ENCODE peak calls at places on chromosomes 2 and 18, in seven cellular contexts. Z is spleen, Q is K562, W is suprapubic skin, X is upper lobe of left lung, B is HepG2, J is HCT116. F is an unnamed sample.

GRCh38 chr2:24588294-24588693 is 97.2 kb downstream of the NCOA1 start:
- DNase-seq in Z (no peak), Q (no peak), W (no peak), X (no peak), B (no peak), J (no peak), F (no peak)

GRCh38 chr2:229843613-229844012 is 78.2 kb downstream of the TRIP12 start:
- DNase-seq in Z (no peak), Q (no peak), W (no peak), X (no peak), B (no peak), J (no peak), F (no peak)

GRCh38 chr2:224024270-224024669 is 14.8 kb downstream of the SERPINE2 start:
- DNase-seq in Z (no peak), Q (no peak), W (no peak), X (no peak), B (no peak), J (no peak), F (no peak)

GRCh38 chr2:109185801-109186570 is 57.0 kb downstream of the SH3RF3 start:
- DNase-seq in Z (no peak), Q (no peak), W (no peak), X (peak), B (no peak), J (no peak), F (peak)

GRCh38 chr2:173239644-173240043 is 115.0 kb upstream of the CDCA7 start:
- DNase-seq in Z (no peak), Q (no peak), W (no peak), X (no peak), B (no peak), J (no peak), F (no peak)

GRCh38 chr2:205689837-205690236 is 7.5 kb downstream of the NRP2 start:
- DNase-seq in Z (no peak), Q (no peak), W (no peak), X (peak), B (no peak), J (no peak), F (no peak)

GRCh38 chr2:82013641-82014040 is 1709.1 kb upstream of the LRRTM1 start:
- DNase-seq in Z (no peak), Q (no peak), W (no peak), X (no peak), B (no peak), J (no peak), F (no peak)

GRCh38 chr2:174595904-174596397 is 1.7 kb downstream of the WIPF1 start:
- DNase-seq in Z (no peak), Q (no peak), W (no peak), X (no peak), B (no peak), J (no peak), F (no peak)

GRCh38 chr18:74066018-74066417 is 81.6 kb downstream of the FBXO15 start:
- DNase-seq in Z (no peak), Q (no peak), W (no peak), X (no peak), B (no peak), J (no peak), F (no peak)

GRCh38 chr2:172204309-172204708 is 101.6 kb upstream of the DLX2 start:
- DNase-seq in Z (no peak), Q (no peak), W (no peak), X (no peak), B (no peak), J (no peak), F (no peak)

GRCh38 chr2:55910077-55910476 is 13.5 kb downstream of the EFEMP1 start:
- DNase-seq in Z (no peak), Q (no peak), W (no peak), X (no peak), B (no peak), J (no peak), F (no peak)

GRCh38 chr2:74979844-74980243 is 21.4 kb downstream of the POLE4 start:
- DNase-seq in Z (no peak), Q (no peak), W (no peak), X (no peak), B (no peak), J (no peak), F (no peak)

DNA sequence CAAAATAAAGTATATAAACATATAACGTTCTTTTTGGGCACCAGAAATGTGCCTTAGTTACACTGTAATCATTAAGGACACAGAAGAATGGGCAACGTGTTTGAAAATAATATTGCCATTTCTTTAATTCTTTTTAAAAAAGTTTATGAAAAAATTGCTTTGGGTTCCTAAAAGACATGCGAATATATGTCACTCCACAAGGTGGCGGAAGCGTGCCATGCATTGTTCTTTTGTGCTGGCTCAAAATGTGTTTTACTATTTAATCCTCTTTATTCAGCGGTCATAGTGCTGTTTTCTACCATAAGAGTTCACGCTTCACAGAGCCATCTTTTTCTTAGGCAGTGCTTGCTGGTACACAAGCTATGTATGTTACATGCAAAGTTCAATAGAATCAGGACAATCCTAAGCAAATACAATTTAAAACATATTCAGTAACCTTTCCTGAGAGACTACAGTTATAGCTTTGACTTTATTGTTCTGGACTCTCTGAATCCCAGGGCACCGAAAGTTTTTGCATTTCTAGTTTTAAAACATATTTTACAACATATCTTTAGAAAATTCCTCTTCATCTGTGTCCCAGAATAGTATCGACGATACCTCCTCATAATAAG is 147.8 kb upstream of the ERBB4 start:
- DNase-seq in Z (no peak), Q (peak), W (no peak), X (no peak), B (peak), J (peak), F (peak)
- TF ChIP-seq POLR2A in Z (no peak), Q (no peak), W (no peak), X (no peak), B (no peak), J (no peak), F (no peak)

DNA sequence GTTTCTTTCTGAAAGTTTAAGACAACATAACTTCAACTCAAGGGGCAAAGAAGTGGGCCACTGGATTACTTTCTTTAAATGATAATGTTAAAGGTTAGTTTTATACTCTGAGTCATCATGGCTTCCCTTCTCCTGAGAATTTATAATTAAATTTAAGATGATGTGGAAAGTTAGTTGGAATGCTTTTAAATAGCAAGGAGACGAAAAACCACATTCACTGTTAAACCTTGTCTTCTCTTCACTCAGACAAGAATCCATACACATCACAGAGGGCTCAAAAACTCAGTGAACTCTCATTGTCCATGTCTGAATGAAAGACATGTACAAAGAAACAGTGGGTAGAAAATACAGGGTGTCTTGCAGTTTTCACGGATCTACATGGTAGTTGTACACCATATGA is 65.6 kb downstream of the COL5A2 start:
- DNase-seq in Z (no peak), Q (no peak), W (no peak), X (no peak), B (no peak), J (no peak), F (no peak)
- TF ChIP-seq POLR2AphosphoS5 in Z (no peak), Q (no peak), W (no peak), X (no peak), B (no peak), J (no peak), F (no peak)

GRCh38 chr2:219560037-219560892 is 11.1 kb downstream of the OBSL1 start:
- DNase-seq in Z (no peak), Q (peak), W (no peak), X (peak), B (no peak), J (no peak), F (no peak)
- TF ChIP-seq CTCF in Z (peak), Q (peak), W (peak), X (peak), B (peak), J (no peak), F (peak)

GRCh38 chr2:47906261-47907096 is at the start of gene FBXO11:
- DNase-seq in Z (peak), Q (peak), W (peak), X (peak), B (peak), J (peak), F (peak)
- TF ChIP-seq POLR2A in Z (peak), Q (peak), W (peak), X (peak), B (peak), J (peak), F (peak)

GRCh38 chr2:98731709-98732349 is 897 bp upstream of the MGAT4A start:
- DNase-seq in Z (no peak), Q (no peak), W (no peak), X (no peak), B (peak), J (no peak), F (no peak)

GRCh38 chr2:98729652-98730051 is 1.3 kb downstream of the MGAT4A start:
- DNase-seq in Z (no peak), Q (no peak), W (no peak), X (no peak), B (no peak), J (no peak), F (no peak)

GRCh38 chr2:98732430-98733051 is 1.6 kb upstream of the MGAT4A start:
- DNase-seq in Z (no peak), Q (no peak), W (no peak), X (no peak), B (no peak), J (no peak), F (no peak)

GRCh38 chr2:98730053-98730850 is 680 bp downstream of the MGAT4A start:
- DNase-seq in Z (peak), Q (no peak), W (no peak), X (no peak), B (peak), J (no peak), F (peak)

DNA sequence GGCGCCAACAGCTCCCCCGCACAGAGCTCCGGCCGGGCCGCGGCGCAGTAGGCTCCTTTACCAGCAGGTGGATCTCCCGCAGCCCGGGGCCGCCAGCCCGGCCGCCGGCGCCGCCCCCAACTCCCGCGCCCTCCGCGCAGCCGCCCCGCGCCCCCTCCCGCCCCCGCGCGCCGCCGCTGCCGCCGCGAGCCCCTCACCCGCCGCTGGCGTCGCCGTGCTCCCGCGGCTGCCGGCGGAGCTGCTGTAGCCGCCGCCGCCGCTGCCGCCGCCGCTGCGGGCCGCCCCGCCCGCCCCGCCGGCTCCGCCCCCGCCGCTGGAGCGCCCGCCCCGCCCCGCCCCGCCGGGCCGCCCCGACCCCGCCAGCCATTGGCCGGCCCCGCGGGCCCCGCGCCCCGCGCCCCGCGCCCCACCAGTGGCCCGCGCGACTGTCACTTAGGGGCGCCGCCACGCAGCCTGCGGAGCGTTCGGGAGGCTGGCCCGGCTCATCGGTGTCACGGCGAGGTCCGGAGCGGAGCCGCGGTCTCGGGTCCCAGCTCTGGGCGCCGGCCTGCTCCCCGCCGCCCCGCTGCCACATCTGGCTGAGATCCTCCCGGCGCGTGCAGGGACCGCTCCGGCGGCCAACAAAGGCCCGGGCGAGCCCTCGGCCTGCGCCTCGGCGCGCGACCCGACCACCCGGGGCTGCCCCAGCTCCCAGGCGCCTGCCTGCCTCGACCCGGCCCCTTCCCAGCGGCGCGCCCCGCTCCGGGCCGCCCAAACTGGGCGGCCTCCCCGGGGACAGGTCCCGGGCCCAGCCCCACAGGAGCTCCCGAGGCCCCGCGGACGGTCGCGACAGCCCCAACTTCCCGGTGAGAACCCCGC is at the start of gene MGAT4A:
- DNase-seq in Z (peak), Q (peak), W (peak), X (peak), B (peak), J (no peak), F (peak)
- TF ChIP-seq POLR2AphosphoS5 in Z (peak), Q (no peak), W (no peak), X (peak), B (peak), J (peak), F (peak)

GRCh38 chr2:199946196-199946595 is 9.1 kb downstream of the TYW5 start:
- DNase-seq in Z (no peak), Q (no peak), W (no peak), X (no peak), B (no peak), J (no peak), F (no peak)
- TF ChIP-seq CTCF in Z (no peak), Q (no peak), W (no peak), X (no peak), B (no peak), J (no peak), F (no peak)

GRCh38 chr2:27086090-27086721 is 366 bp upstream of the KHK start:
- DNase-seq in Z (peak), Q (peak), W (peak), X (peak), B (peak), J (peak), F (peak)
- TF ChIP-seq POLR2A in Z (peak), Q (peak), W (no peak), X (peak), B (no peak), J (peak), F (no peak)

DNA sequence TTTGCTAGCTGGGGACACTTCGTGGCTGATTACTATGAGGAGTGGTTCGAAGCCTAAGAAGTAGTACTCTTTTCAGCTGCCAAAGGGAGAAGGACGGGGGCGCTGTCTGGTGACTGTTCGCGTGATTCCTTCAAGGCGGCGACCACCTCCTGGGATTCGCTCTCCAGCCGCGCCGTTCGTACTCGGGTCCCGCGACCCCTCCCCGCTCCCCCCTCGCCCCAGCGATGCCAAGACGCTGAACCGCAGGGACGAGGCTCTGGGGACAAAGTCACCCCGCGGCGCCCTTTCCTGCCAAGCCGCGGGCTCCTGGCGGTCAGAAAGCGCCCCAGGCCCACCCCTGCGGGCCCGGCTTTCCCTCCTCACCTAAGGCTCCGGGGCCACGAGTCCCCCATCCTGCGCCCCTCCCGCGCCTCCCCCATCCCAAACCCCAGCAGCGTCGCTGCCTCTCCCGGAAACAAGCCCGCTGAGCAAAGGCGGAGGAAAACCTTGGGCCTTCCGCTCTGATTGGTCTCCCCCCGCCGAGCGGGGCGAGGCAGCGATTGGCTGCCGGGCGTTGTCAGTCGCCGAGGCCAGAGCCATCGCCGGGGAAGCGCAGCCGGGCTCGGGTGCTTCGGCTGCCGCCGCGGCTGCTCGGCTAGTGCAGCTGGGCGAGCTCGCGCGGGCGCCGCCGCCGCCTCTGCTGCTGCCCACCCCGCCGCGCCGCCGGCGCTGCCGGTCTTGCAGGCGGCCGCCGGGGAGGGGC is 404.3 kb downstream of the XIRP2 start:
- DNase-seq in Z (peak), Q (peak), W (peak), X (peak), B (peak), J (peak), F (peak)
- TF ChIP-seq POLR2AphosphoS5 in Z (peak), Q (no peak), W (no peak), X (no peak), B (no peak), J (peak), F (peak)

DNA sequence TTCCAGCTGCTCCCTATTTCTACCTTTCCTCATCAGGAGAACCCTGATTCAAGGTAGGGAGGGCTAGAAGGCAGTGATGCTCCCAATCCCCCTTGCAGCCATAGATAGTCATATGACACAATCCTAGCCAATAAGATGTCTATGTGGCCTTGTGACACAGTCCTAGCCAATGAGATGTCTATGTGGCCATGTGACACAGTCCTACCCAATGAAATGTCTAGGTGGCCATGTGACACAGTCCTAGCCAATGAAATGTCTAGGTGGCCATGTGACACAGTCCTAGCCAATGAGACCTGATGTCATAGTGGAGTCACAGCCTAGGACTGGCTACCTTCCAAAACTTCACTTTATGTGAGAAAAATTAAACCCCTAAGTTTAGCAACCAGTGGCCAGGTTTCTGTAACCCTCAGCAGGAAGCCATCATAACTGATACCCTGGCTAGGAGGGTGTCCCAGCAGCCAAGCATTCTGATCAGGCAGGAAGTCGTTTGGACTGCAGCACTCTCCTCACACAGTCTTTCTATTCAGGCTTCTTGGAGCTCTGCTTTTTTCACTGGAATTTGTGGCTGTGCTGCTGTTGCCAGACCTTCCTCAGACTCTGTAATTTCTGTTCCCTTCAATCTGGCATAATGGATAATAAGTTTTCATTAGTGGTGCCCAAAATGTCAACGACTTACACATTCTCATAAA is 164.9 kb upstream of the NCKAP5 start:
- DNase-seq in Z (no peak), Q (no peak), W (no peak), X (no peak), B (no peak), J (no peak), F (no peak)
- TF ChIP-seq CTCF in Z (no peak), Q (no peak), W (no peak), X (no peak), B (no peak), J (no peak), F (no peak)

GRCh38 chr2:166996465-166996864 is 108.2 kb downstream of the XIRP2 start:
- DNase-seq in Z (no peak), Q (no peak), W (no peak), X (no peak), B (no peak), J (no peak), F (no peak)
- TF ChIP-seq POLR2A in Z (no peak), Q (no peak), W (no peak), X (no peak), B (no peak), J (no peak), F (no peak)